ENCODE peak calls at places on chromosomes 3 and 15, in four cellular contexts. Z is NT2/D1, N is HepG2, R is GM12878. T is an unnamed sample.
A peak's percentile ranks its signal among the peaks of the same experiment; 100 is the strongest.

GRCh38 chr3:160676547-160677303 is at the start of gene ARL14:
- DNase-seq in Z (no peak), N (peak; percentile 12), R (no peak), T (no peak)

GRCh38 chr15:27805261-27806220 is 293.6 kb downstream of the OCA2 start:
- DNase-seq in Z (no peak), N (no peak), R (no peak), T (no peak)

GRCh38 chr15:58463815-58464697 is 32.3 kb downstream of the LIPC start:
- DNase-seq in Z (no peak), N (peak; percentile 54), R (no peak), T (no peak)

GRCh38 chr3:13037458-13038117 is 35.6 kb downstream of the IQSEC1 start:
- DNase-seq in Z (no peak), N (no peak), R (no peak), T (no peak)

GRCh38 chr3:57692404-57693191 is at the start of gene DENND6A:
- DNase-seq in Z (peak; percentile 86), N (peak; percentile 87), R (peak; percentile 69), T (peak; percentile 99)

GRCh38 chr3:194109192-194109863 is 26.6 kb upstream of the HES1 start:
- DNase-seq in Z (no peak), N (no peak), R (no peak), T (no peak)

GRCh38 chr3:110758208-110758607 is 313.4 kb upstream of the NECTIN3 start:
- DNase-seq in Z (no peak), N (no peak), R (no peak), T (no peak)

GRCh38 chr3:8607285-8608040 is 37.1 kb downstream of the SSUH2 start:
- DNase-seq in Z (peak; percentile 44), N (peak; percentile 55), R (no peak), T (no peak)

GRCh38 chr15:76341366-76342045 is 4.9 kb downstream of the ISL2 start:
- DNase-seq in Z (no peak), N (no peak), R (no peak), T (no peak)

GRCh38 chr3:123372789-123373534 is 75.9 kb downstream of the ADCY5 start:
- DNase-seq in Z (no peak), N (no peak), R (no peak), T (no peak)

GRCh38 chr3:155891341-155891740 is 20.9 kb downstream of the GMPS start:
- DNase-seq in Z (no peak), N (no peak), R (no peak), T (no peak)

GRCh38 chr3:194042947-194043346 is 93.0 kb upstream of the HES1 start:
- DNase-seq in Z (no peak), N (peak; percentile 16), R (no peak), T (no peak)

GRCh38 chr3:72157782-72158638 is 373.1 kb upstream of the PROK2 start:
- DNase-seq in Z (no peak), N (no peak), R (no peak), T (no peak)

GRCh38 chr3:72153477-72154314 is 368.7 kb upstream of the PROK2 start:
- DNase-seq in Z (no peak), N (no peak), R (no peak), T (no peak)

GRCh38 chr3:72154391-72155300 is 369.7 kb upstream of the PROK2 start:
- DNase-seq in Z (no peak), N (no peak), R (no peak), T (no peak)

GRCh38 chr3:72152551-72153476 is 367.9 kb upstream of the PROK2 start:
- DNase-seq in Z (no peak), N (peak; percentile 39), R (no peak), T (peak; percentile 53)

GRCh38 chr3:72155391-72156064 is 370.6 kb upstream of the PROK2 start:
- DNase-seq in Z (no peak), N (peak; percentile 81), R (no peak), T (no peak)
- TF ChIP-seq SUZ12 in Z (no peak), N (no peak), R (no peak), T (no peak)

DNA sequence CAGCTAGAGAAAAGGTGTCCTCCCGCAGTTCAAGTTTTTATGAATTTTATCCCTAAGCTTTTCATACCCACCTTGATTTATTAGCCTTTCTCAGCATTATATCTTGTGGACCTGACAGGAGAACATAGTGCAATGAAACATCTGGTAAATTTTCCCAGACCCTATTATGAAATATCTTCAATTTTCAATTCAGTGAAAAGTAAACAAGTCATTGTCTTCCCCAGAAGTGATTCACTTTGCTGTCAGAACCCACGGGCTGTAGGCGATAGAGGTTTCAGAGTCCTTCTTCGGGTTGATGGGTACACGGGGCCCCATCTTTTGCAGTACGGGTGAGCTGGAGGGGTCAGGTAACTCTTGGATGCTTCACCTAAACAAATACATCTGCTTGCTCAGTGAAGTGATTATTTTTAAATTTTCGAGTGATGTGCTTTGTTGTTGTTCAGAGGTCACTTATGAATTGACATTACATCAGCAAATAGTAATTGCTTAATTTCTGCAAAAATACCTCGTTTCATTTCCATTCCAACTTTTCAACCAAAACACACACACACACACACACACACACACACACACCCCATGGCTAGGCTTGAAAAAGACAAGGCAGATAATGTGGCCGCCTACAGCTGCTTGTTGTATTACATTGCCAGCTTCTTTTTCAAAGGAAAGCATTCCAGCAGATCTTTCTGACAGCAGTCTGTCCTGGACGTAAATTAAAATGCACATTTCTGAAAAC is 102.9 kb downstream of the SEMA6D start:
- DNase-seq in Z (no peak), N (no peak), R (no peak), T (no peak)
- TF ChIP-seq SUZ12 in Z (no peak), N (no peak), R (no peak), T (no peak)

DNA sequence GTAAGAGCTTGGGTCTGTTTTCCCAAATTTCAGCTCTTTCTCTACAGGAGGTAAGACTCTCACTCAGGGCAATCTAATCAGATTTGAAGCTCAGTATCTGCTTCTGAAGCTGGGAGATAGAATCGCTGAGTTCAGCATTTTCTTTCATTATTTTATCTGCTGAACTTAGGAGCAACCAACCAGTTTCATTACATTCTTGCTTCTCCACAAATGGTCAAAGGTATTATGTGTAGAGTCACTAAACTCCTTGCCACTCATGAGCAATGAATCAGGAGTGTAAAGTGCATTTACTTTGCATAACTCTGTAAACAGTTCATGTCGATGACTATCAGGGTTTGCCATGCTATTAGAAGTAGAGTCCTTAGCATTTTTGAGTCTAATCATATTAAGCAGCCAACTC is 249.4 kb downstream of the CHL1 start:
- DNase-seq in Z (no peak), N (no peak), R (no peak), T (no peak)
- TF ChIP-seq SUZ12 in Z (no peak), N (no peak), R (no peak), T (no peak)

GRCh38 chr3:67453628-67454027 is 200.8 kb downstream of the SUCLG2 start:
- DNase-seq in Z (no peak), N (no peak), R (no peak), T (no peak)
- TF ChIP-seq SUZ12 in Z (no peak), N (no peak), R (no peak), T (no peak)

GRCh38 chr15:22978691-22979068 is 1.5 kb downstream of the CYFIP1 start:
- DNase-seq in Z (no peak), N (no peak), R (no peak), T (no peak)

GRCh38 chr15:22980189-22981136 is at the start of gene CYFIP1:
- DNase-seq in Z (peak; percentile 47), N (peak; percentile 68), R (no peak), T (peak; percentile 73)

GRCh38 chr15:22981336-22981840 is 1.2 kb upstream of the CYFIP1 start:
- DNase-seq in Z (no peak), N (no peak), R (no peak), T (no peak)

GRCh38 chr15:22979069-22979698 is 984 bp downstream of the CYFIP1 start:
- DNase-seq in Z (no peak), N (peak; percentile 36), R (no peak), T (peak; percentile 34)

DNA sequence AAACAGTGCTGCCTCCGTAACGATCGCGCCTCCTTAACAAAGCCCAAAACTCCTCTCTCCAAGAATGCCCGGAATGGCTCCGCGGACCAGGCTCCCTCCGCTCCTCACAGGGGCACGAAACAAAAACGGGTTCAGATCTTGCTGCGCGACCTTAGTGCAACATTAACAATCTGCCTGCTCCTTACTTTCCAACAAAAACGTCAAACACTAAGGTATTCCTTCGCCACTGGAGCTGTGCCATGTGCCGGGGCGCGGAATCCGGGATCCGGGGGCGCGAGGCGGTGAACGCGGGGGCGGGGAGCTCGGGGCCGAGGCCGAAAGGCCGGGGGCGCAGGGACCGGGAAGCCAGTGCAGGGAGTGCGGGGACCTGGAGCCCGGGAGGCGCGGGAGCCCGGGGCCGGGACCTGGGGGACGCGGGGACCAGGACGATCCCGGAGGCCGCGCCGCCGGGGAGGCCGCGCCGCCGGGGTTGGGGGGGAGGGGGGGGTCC is 424 bp downstream of the CYFIP1 start:
- DNase-seq in Z (no peak), N (no peak), R (no peak), T (peak; percentile 15)
- TF ChIP-seq SUZ12 in Z (no peak), N (no peak), R (no peak), T (no peak)

GRCh38 chr3:105367063-105367405 is 325 bp downstream of the ALCAM start:
- DNase-seq in Z (no peak), N (no peak), R (no peak), T (peak; percentile 14)

GRCh38 chr3:105367406-105368213 is 901 bp downstream of the ALCAM start:
- DNase-seq in Z (no peak), N (peak; percentile 47), R (peak; percentile 82), T (peak; percentile 14)

GRCh38 chr3:105366302-105367062 is at the start of gene ALCAM:
- DNase-seq in Z (peak; percentile 97), N (peak; percentile 87), R (peak; percentile 77), T (peak; percentile 77)

GRCh38 chr3:105368575-105369500 is 2.1 kb downstream of the ALCAM start:
- DNase-seq in Z (no peak), N (peak; percentile 60), R (peak; percentile 69), T (peak; percentile 25)

GRCh38 chr3:105369501-105370371 is 3.0 kb downstream of the ALCAM start:
- DNase-seq in Z (no peak), N (peak; percentile 49), R (peak; percentile 53), T (peak; percentile 28)
- TF ChIP-seq SUZ12 in Z (no peak), N (no peak), R (no peak), T (no peak)

GRCh38 chr3:41711656-41712055 is 250.2 kb downstream of the ULK4 start:
- DNase-seq in Z (no peak), N (no peak), R (peak; percentile 2), T (no peak)
- TF ChIP-seq SUZ12 in Z (no peak), N (no peak), R (no peak), T (no peak)

GRCh38 chr3:188037116-188037718 is 116.7 kb upstream of the LPP start:
- DNase-seq in Z (peak; percentile 30), N (peak; percentile 83), R (no peak), T (no peak)
- TF ChIP-seq SUZ12 in Z (no peak), N (no peak), R (no peak), T (no peak)

GRCh38 chr3:98972155-98972554 is 70.7 kb upstream of the DCBLD2 start:
- DNase-seq in Z (no peak), N (peak; percentile 23), R (no peak), T (no peak)
- TF ChIP-seq SUZ12 in Z (no peak), N (no peak), R (no peak), T (no peak)